ENCODE peak calls at places on chromosomes 12 and 14, in five cellular contexts. M is A549, E is neuronal stem cell, J is heart left ventricle, L is NT2/D1. Y is an unnamed sample.
A peak's percentile ranks its signal among the peaks of the same experiment; 100 is the strongest.

GRCh38 chr14:63302135-63302534 is 16.6 kb downstream of the GPHB5 start:
- DNase-seq in M (no peak), L (no peak), E (no peak), J (no peak), Y (no peak)

GRCh38 chr14:67270354-67270753 is 29.1 kb downstream of the PALS1 start:
- DNase-seq in J (no peak), E (no peak), M (no peak), L (no peak), Y (no peak)

GRCh38 chr12:71702590-71702989 is 16.7 kb downstream of the TMEM19 start:
- DNase-seq in E (no peak), M (no peak), L (no peak), J (no peak), Y (no peak)

GRCh38 chr14:53510281-53510912 is 357.3 kb upstream of the DDHD1 start:
- DNase-seq in J (no peak), M (no peak), E (no peak), L (no peak), Y (no peak)

GRCh38 chr14:57747036-57747435 is 118.9 kb downstream of the SLC35F4 start:
- DNase-seq in M (no peak), E (no peak), L (no peak), J (peak; percentile 31), Y (no peak)

GRCh38 chr12:34046570-34046969 is 24.3 kb downstream of the ALG10 start:
- DNase-seq in L (no peak), M (no peak), J (no peak), E (no peak), Y (no peak)

GRCh38 chr14:63266106-63266505 is 52.6 kb downstream of the GPHB5 start:
- DNase-seq in J (no peak), M (no peak), E (no peak), L (peak; percentile 23), Y (no peak)

GRCh38 chr12:106648736-106649135 is 65.9 kb downstream of the RFX4 start:
- DNase-seq in L (no peak), M (no peak), E (no peak), J (no peak), Y (no peak)

GRCh38 chr12:20549115-20549719 is 145.9 kb upstream of the SLCO1C1 start:
- DNase-seq in L (peak; percentile 66), M (peak; percentile 30), E (peak; percentile 4), J (peak; percentile 29), Y (no peak)

GRCh38 chr14:51058382-51058781 is 36.5 kb downstream of the TRIM9 start:
- DNase-seq in J (no peak), M (no peak), L (no peak), E (no peak), Y (no peak)

GRCh38 chr12:6465467-6466183 is 4.9 kb downstream of the VAMP1 start:
- DNase-seq in M (peak; percentile 87), E (peak; percentile 65), L (peak; percentile 97), J (no peak), Y (peak; percentile 71)

GRCh38 chr14:67319142-67319541 is 40.5 kb downstream of the ATP6V1D start:
- DNase-seq in J (no peak), M (no peak), L (no peak), E (no peak), Y (no peak)

GRCh38 chr12:66235626-66236281 is 46.7 kb downstream of the IRAK3 start:
- DNase-seq in L (no peak), M (peak; percentile 66), E (no peak), J (no peak), Y (no peak)

GRCh38 chr14:67241416-67242362 is at the start of gene PALS1:
- DNase-seq in L (peak; percentile 11), E (no peak), M (peak; percentile 33), J (peak; percentile 64), Y (peak; percentile 60)

GRCh38 chr14:91144425-91145145 is 30.7 kb downstream of the DGLUCY start:
- DNase-seq in L (no peak), E (no peak), J (no peak), M (no peak), Y (no peak)

GRCh38 chr14:71754422-71755095 is 177.7 kb upstream of the RGS6 start:
- DNase-seq in M (no peak), E (no peak), L (no peak), J (no peak), Y (no peak)

GRCh38 chr14:97177016-97177415 is 379.8 kb downstream of the VRK1 start:
- DNase-seq in E (no peak), M (peak; percentile 33), L (no peak), J (no peak), Y (peak; percentile 25)

GRCh38 chr14:45893127-45893526 is 640.1 kb upstream of the MIS18BP1 start:
- DNase-seq in L (no peak), J (no peak), E (no peak), M (no peak), Y (no peak)

GRCh38 chr14:81301813-81302212 is 81.1 kb upstream of the GTF2A1 start:
- DNase-seq in E (no peak), L (no peak), J (no peak), M (no peak), Y (no peak)

GRCh38 chr14:31505411-31505810 is 17.6 kb upstream of the GPR33 start:
- DNase-seq in M (no peak), E (no peak), J (no peak), L (no peak), Y (no peak)

GRCh38 chr14:50769893-50770500 is 61.0 kb downstream of the NIN start:
- DNase-seq in J (no peak), M (no peak), E (no peak), L (no peak), Y (no peak)

GRCh38 chr14:85921241-85921640 is 391.3 kb downstream of the FLRT2 start:
- DNase-seq in L (no peak), J (no peak), M (no peak), E (no peak), Y (no peak)

DNA sequence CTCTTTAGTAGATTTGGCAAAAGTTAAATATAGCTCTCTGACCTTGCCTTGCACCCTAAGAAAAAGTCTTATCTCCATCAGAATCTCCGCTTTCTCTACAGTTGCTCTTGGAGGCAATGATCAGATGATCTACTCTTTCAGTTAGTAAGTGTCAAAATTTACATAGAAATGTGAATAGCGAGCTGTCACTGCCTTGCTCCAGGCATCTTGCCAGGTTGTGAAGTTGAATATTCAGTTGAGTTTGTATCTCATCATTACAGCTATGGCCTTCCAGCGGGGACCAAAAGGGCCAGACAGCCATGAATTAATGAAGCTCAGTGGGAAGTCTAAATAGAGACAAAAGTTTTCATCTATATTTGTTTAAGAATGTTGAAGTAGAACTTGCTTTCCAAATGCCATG is 387.7 kb downstream of the FLRT2 start:
- DNase-seq in E (no peak), L (no peak), J (no peak), M (no peak), Y (no peak)
- H3K9me3 ChIP-seq in E (no peaks in the 10 kb centered on the region), L (no peaks in the 10 kb centered on the region), J (no peaks in the 10 kb centered on the region), M (no peaks in the 10 kb centered on the region), Y (no peaks in the 10 kb centered on the region)

DNA sequence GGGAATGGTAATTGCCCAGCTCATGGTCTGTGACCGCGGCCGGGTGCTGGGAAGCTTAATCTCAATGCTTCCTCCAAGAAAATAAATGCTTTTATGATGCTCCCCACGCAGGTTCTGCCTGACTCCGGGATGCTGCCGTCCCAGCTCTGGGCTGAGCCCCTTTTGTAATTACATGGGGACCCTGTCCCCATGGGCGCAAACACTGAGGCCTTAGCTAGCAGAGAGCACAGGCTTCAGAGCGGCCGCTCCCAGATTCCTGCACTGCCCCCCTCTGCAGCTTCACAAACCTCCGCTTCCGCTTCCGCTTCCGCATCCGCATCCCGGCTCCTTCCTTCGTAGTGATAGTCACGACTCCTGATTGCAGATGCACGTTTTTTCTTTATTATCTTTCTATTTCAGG is 129.5 kb downstream of the KIF26A start:
- DNase-seq in J (no peak), M (no peak), L (no peak), E (no peak), Y (no peak)
- H3K9me3 ChIP-seq in J (no peaks in the 10 kb centered on the region), M (no peaks in the 10 kb centered on the region), L (no peaks in the 10 kb centered on the region), E (no peaks in the 10 kb centered on the region), Y (no peaks in the 10 kb centered on the region)

GRCh38 chr14:98937021-98937420 is 335.0 kb downstream of the BCL11B start:
- DNase-seq in J (no peak), M (no peak), E (no peak), L (no peak), Y (no peak)

GRCh38 chr14:98937712-98938505 is 334.1 kb downstream of the BCL11B start:
- DNase-seq in E (no peak), M (no peak), L (no peak), J (no peak), Y (no peak)

GRCh38 chr14:98931911-98932310 is 340.1 kb downstream of the BCL11B start:
- DNase-seq in J (no peak), E (no peak), L (no peak), M (no peak), Y (peak; percentile 92)

GRCh38 chr14:98932436-98933325 is 339.3 kb downstream of the BCL11B start:
- DNase-seq in M (no peak), L (no peak), E (no peak), J (no peak), Y (peak; percentile 44)

DNA sequence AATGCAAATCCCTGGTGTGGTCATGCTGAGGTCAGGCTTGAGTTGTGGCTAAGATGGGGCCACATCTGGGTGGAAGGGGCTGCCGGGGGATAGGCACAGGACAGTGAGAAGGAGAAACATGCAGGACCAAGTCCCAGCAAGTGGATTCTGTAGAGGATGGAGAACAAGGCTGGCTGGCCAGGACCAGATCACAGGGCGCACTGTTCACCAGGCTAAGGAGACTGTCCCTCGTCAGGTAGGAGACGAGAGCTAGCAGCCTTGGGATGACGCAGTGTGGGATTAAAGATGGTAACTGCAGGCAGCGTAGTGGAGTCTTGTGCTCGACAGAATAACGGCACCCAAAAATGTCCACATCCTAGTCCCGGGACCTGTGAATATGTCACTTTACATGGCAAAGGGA is 336.1 kb downstream of the BCL11B start:
- DNase-seq in M (no peak), E (no peak), L (no peak), J (no peak), Y (no peak)
- H3K9me3 ChIP-seq in M (no peaks in the 10 kb centered on the region), E (no peaks in the 10 kb centered on the region), L (no peaks in the 10 kb centered on the region), J (no peaks in the 10 kb centered on the region), Y (no peaks in the 10 kb centered on the region)

GRCh38 chr12:132265056-132265800 is 64.2 kb downstream of the GALNT9 start:
- DNase-seq in J (no peak), E (no peak), L (no peak), M (no peak), Y (no peak)
- H3K9me3 ChIP-seq in J (no peaks in the 10 kb centered on the region), E (no peaks in the 10 kb centered on the region), L (no peaks in the 10 kb centered on the region), M (no peaks in the 10 kb centered on the region), Y (no peaks in the 10 kb centered on the region)

Y was measured in CD4-positive, CD25-positive, alpha-beta regulatory T cell.